ENCODE peak calls at places on chromosome 7, in six cellular contexts. One of them, this sample, is unnamed. For H3K4me1, the result is how much of the 10 kb centered on the place peaks cover.

GRCh38 chr7:140059288-140060242 is 3.2 kb downstream of the PARP12 start:
- DNase-seq in keratinocyte: peak
- DNase-seq in iPS DF 6.9: no peak
- DNase-seq in uterus: peak
- DNase-seq in left lung: peak
- DNase-seq in astrocyte: peak
- DNase-seq in this sample: peak

GRCh38 chr7:100585511-100586265 is at the start of gene LRCH4:
- DNase-seq in keratinocyte: no peak
- DNase-seq in uterus: no peak
- DNase-seq in astrocyte: no peak
- DNase-seq in iPS DF 6.9: no peak
- DNase-seq in left lung: peak
- DNase-seq in this sample: peak

GRCh38 chr7:27193335-27194001 is 6.4 kb downstream of the HOXA13 start:
- DNase-seq in keratinocyte: no peak
- DNase-seq in uterus: no peak
- DNase-seq in left lung: no peak
- DNase-seq in astrocyte: no peak
- DNase-seq in iPS DF 6.9: no peak
- DNase-seq in this sample: no peak

GRCh38 chr7:108079291-108080057 is 50.7 kb downstream of the LAMB4 start:
- DNase-seq in left lung: no peak
- DNase-seq in iPS DF 6.9: no peak
- DNase-seq in astrocyte: peak
- DNase-seq in uterus: no peak
- DNase-seq in keratinocyte: no peak
- DNase-seq in this sample: peak

GRCh38 chr7:134789967-134790685 is 10.7 kb downstream of the CALD1 start:
- DNase-seq in keratinocyte: no peak
- DNase-seq in uterus: peak
- DNase-seq in left lung: no peak
- DNase-seq in astrocyte: peak
- DNase-seq in iPS DF 6.9: no peak
- DNase-seq in this sample: peak

GRCh38 chr7:154568346-154568745 is 434.6 kb downstream of the PAXIP1 start:
- DNase-seq in iPS DF 6.9: no peak
- DNase-seq in left lung: no peak
- DNase-seq in astrocyte: peak
- DNase-seq in keratinocyte: no peak
- DNase-seq in uterus: no peak
- DNase-seq in this sample: no peak

GRCh38 chr7:88522771-88523316 is 216.2 kb upstream of the STEAP4 start:
- DNase-seq in iPS DF 6.9: no peak
- DNase-seq in uterus: no peak
- DNase-seq in keratinocyte: no peak
- DNase-seq in left lung: no peak
- DNase-seq in astrocyte: no peak
- DNase-seq in this sample: no peak

GRCh38 chr7:12199363-12199762 is 11.7 kb upstream of the TMEM106B start:
- DNase-seq in keratinocyte: no peak
- DNase-seq in astrocyte: peak
- DNase-seq in iPS DF 6.9: no peak
- DNase-seq in left lung: no peak
- DNase-seq in uterus: no peak
- DNase-seq in this sample: peak

GRCh38 chr7:23276381-23276780 is 22.8 kb upstream of the MALSU1 start:
- DNase-seq in astrocyte: no peak
- DNase-seq in iPS DF 6.9: no peak
- DNase-seq in left lung: no peak
- DNase-seq in keratinocyte: no peak
- DNase-seq in uterus: no peak
- DNase-seq in this sample: no peak

GRCh38 chr7:45401155-45401554 is 173.0 kb upstream of the ADCY1 start:
- DNase-seq in left lung: no peak
- DNase-seq in astrocyte: no peak
- DNase-seq in keratinocyte: no peak
- DNase-seq in uterus: no peak
- DNase-seq in iPS DF 6.9: no peak
- DNase-seq in this sample: no peak
- H3K4me1 ChIP-seq in left lung: under half
- H3K4me1 ChIP-seq in astrocyte: under half
- H3K4me1 ChIP-seq in keratinocyte: under half
- H3K4me1 ChIP-seq in uterus: under half
- H3K4me1 ChIP-seq in iPS DF 6.9: under half
- H3K4me1 ChIP-seq in this sample: under half

GRCh38 chr7:153567426-153567825 is 484.8 kb upstream of the DPP6 start:
- DNase-seq in left lung: peak
- DNase-seq in iPS DF 6.9: no peak
- DNase-seq in astrocyte: no peak
- DNase-seq in keratinocyte: peak
- DNase-seq in uterus: peak
- DNase-seq in this sample: peak
- H3K27ac ChIP-seq in left lung: no peak
- H3K27ac ChIP-seq in iPS DF 6.9: no peak
- H3K27ac ChIP-seq in astrocyte: no peak
- H3K27ac ChIP-seq in keratinocyte: no peak
- H3K27ac ChIP-seq in uterus: peak
- H3K27ac ChIP-seq in this sample: no peak

GRCh38 chr7:74029094-74029785 is 1.3 kb downstream of the ELN start:
- DNase-seq in left lung: no peak
- DNase-seq in iPS DF 6.9: no peak
- DNase-seq in uterus: peak
- DNase-seq in astrocyte: no peak
- DNase-seq in keratinocyte: no peak
- DNase-seq in this sample: no peak

GRCh38 chr7:74030861-74031260 is 2.9 kb downstream of the ELN start:
- DNase-seq in astrocyte: no peak
- DNase-seq in left lung: no peak
- DNase-seq in keratinocyte: no peak
- DNase-seq in iPS DF 6.9: no peak
- DNase-seq in uterus: no peak
- DNase-seq in this sample: no peak

GRCh38 chr7:74031403-74032190 is 3.6 kb downstream of the ELN start:
- DNase-seq in keratinocyte: no peak
- DNase-seq in left lung: no peak
- DNase-seq in uterus: no peak
- DNase-seq in iPS DF 6.9: no peak
- DNase-seq in astrocyte: no peak
- DNase-seq in this sample: no peak

GRCh38 chr7:74028321-74028812 is 394 bp downstream of the ELN start:
- DNase-seq in keratinocyte: no peak
- DNase-seq in uterus: no peak
- DNase-seq in astrocyte: no peak
- DNase-seq in iPS DF 6.9: no peak
- DNase-seq in left lung: no peak
- DNase-seq in this sample: no peak

GRCh38 chr7:74029991-74030415 is 2.0 kb downstream of the ELN start:
- DNase-seq in astrocyte: no peak
- DNase-seq in iPS DF 6.9: no peak
- DNase-seq in uterus: peak
- DNase-seq in left lung: no peak
- DNase-seq in keratinocyte: no peak
- DNase-seq in this sample: no peak
- H3K4me1 ChIP-seq in astrocyte: under half
- H3K4me1 ChIP-seq in iPS DF 6.9: under half
- H3K4me1 ChIP-seq in uterus: under half
- H3K4me1 ChIP-seq in left lung: under half
- H3K4me1 ChIP-seq in keratinocyte: under half
- H3K4me1 ChIP-seq in this sample: under half

GRCh38 chr7:922334-923107 is 32.0 kb downstream of the ADAP1 start:
- DNase-seq in uterus: peak
- DNase-seq in iPS DF 6.9: no peak
- DNase-seq in left lung: peak
- DNase-seq in astrocyte: no peak
- DNase-seq in keratinocyte: no peak
- DNase-seq in this sample: no peak
- H3K27ac ChIP-seq in uterus: no peak
- H3K27ac ChIP-seq in iPS DF 6.9: no peak
- H3K27ac ChIP-seq in left lung: peak
- H3K27ac ChIP-seq in astrocyte: no peak
- H3K27ac ChIP-seq in keratinocyte: no peak
- H3K27ac ChIP-seq in this sample: peak

GRCh38 chr7:137682596-137682995 is 164.2 kb downstream of the DGKI start:
- DNase-seq in left lung: no peak
- DNase-seq in iPS DF 6.9: no peak
- DNase-seq in astrocyte: peak
- DNase-seq in keratinocyte: no peak
- DNase-seq in uterus: no peak
- DNase-seq in this sample: no peak
- H3K4me1 ChIP-seq in left lung: under half
- H3K4me1 ChIP-seq in iPS DF 6.9: under half
- H3K4me1 ChIP-seq in astrocyte: under half
- H3K4me1 ChIP-seq in keratinocyte: under half
- H3K4me1 ChIP-seq in uterus: under half
- H3K4me1 ChIP-seq in this sample: under half

GRCh38 chr7:24718431-24718831 is 38.8 kb downstream of the GSDME start:
- DNase-seq in left lung: no peak
- DNase-seq in uterus: no peak
- DNase-seq in astrocyte: no peak
- DNase-seq in keratinocyte: no peak
- DNase-seq in iPS DF 6.9: no peak
- DNase-seq in this sample: no peak

GRCh38 chr7:24717247-24717622 is 40.0 kb downstream of the GSDME start:
- DNase-seq in uterus: no peak
- DNase-seq in iPS DF 6.9: no peak
- DNase-seq in left lung: no peak
- DNase-seq in astrocyte: no peak
- DNase-seq in keratinocyte: no peak
- DNase-seq in this sample: no peak

GRCh38 chr7:24718977-24719491 is 38.2 kb downstream of the GSDME start:
- DNase-seq in astrocyte: no peak
- DNase-seq in uterus: no peak
- DNase-seq in keratinocyte: no peak
- DNase-seq in iPS DF 6.9: no peak
- DNase-seq in left lung: no peak
- DNase-seq in this sample: no peak

GRCh38 chr7:24716480-24717246 is 40.6 kb downstream of the GSDME start:
- DNase-seq in iPS DF 6.9: no peak
- DNase-seq in keratinocyte: no peak
- DNase-seq in left lung: no peak
- DNase-seq in astrocyte: no peak
- DNase-seq in uterus: no peak
- DNase-seq in this sample: no peak

GRCh38 chr7:24717694-24718320 is 39.5 kb downstream of the GSDME start:
- DNase-seq in keratinocyte: no peak
- DNase-seq in iPS DF 6.9: no peak
- DNase-seq in left lung: no peak
- DNase-seq in uterus: no peak
- DNase-seq in astrocyte: no peak
- DNase-seq in this sample: no peak
- H3K27ac ChIP-seq in keratinocyte: no peak
- H3K27ac ChIP-seq in iPS DF 6.9: no peak
- H3K27ac ChIP-seq in left lung: no peak
- H3K27ac ChIP-seq in uterus: no peak
- H3K27ac ChIP-seq in astrocyte: no peak
- H3K27ac ChIP-seq in this sample: no peak

GRCh38 chr7:36276428-36277246 is 113.0 kb upstream of the ANLN start:
- DNase-seq in iPS DF 6.9: no peak
- DNase-seq in uterus: no peak
- DNase-seq in left lung: no peak
- DNase-seq in keratinocyte: no peak
- DNase-seq in astrocyte: no peak
- DNase-seq in this sample: no peak

GRCh38 chr7:36275735-36276284 is 113.9 kb upstream of the ANLN start:
- DNase-seq in keratinocyte: no peak
- DNase-seq in astrocyte: no peak
- DNase-seq in uterus: no peak
- DNase-seq in left lung: no peak
- DNase-seq in iPS DF 6.9: no peak
- DNase-seq in this sample: peak

GRCh38 chr7:36272567-36273269 is 116.9 kb upstream of the ANLN start:
- DNase-seq in left lung: no peak
- DNase-seq in iPS DF 6.9: no peak
- DNase-seq in uterus: no peak
- DNase-seq in keratinocyte: no peak
- DNase-seq in astrocyte: no peak
- DNase-seq in this sample: no peak

GRCh38 chr7:36272211-36272566 is 117.5 kb upstream of the ANLN start:
- DNase-seq in uterus: no peak
- DNase-seq in iPS DF 6.9: no peak
- DNase-seq in left lung: no peak
- DNase-seq in astrocyte: no peak
- DNase-seq in keratinocyte: no peak
- DNase-seq in this sample: no peak

GRCh38 chr7:36273836-36274235 is 115.8 kb upstream of the ANLN start:
- DNase-seq in astrocyte: no peak
- DNase-seq in keratinocyte: no peak
- DNase-seq in iPS DF 6.9: no peak
- DNase-seq in uterus: no peak
- DNase-seq in left lung: no peak
- DNase-seq in this sample: no peak
- H3K4me1 ChIP-seq in astrocyte: under half
- H3K4me1 ChIP-seq in keratinocyte: under half
- H3K4me1 ChIP-seq in iPS DF 6.9: under half
- H3K4me1 ChIP-seq in uterus: under half
- H3K4me1 ChIP-seq in left lung: under half
- H3K4me1 ChIP-seq in this sample: under half

DNA sequence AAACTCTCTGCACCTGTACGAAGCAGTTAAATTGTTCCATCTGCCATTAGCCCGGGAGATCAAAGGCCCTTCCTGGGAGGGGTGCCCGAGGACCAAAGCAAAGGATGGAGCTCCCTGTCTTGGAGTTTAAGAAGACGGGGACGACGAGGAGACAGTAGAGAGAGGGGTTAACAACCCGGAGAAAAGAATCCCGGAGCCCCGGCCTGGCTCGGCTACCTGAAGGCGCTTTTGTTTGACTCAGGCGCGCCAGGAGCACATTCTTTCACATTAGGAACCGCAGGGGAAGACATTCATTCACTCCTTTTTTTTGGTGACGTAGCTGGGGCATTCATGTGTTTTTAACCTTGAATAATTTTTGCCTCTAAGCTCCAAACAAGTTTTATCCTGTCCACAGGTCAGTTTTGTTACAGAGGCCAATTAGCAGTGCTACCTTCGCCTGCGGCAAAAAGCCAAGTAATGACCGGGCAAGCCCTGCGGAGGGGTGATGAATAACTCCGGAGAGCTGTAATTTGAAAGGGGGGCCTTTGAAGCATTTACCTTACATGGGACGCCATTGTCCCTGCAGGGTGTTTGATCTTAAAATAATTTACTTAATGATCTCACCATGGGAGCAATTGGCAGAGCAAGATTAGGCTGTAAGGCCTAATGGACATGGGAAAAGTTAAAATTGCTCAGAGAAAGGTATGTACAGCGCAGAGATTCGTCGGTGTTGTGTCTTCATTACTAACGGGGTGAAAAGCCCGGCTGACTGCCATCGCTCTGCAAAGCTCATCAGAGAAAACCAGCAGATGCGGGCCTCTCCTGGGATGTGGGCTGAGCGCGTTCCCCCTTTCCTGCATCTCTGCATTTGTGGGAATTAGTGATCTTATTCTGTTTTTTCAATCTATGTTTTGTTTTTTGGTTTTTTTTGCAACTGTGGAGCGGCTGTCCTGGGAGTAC is 257.9 kb upstream of the SP4 start:
- DNase-seq in astrocyte: no peak
- DNase-seq in iPS DF 6.9: peak
- DNase-seq in left lung: no peak
- DNase-seq in keratinocyte: no peak
- DNase-seq in uterus: no peak
- DNase-seq in this sample: no peak
- H3K27ac ChIP-seq in astrocyte: no peak
- H3K27ac ChIP-seq in iPS DF 6.9: no peak
- H3K27ac ChIP-seq in left lung: no peak
- H3K27ac ChIP-seq in keratinocyte: no peak
- H3K27ac ChIP-seq in uterus: no peak
- H3K27ac ChIP-seq in this sample: no peak

GRCh38 chr7:30304177-30304884 is 19.9 kb downstream of the ZNRF2 start:
- DNase-seq in iPS DF 6.9: no peak
- DNase-seq in left lung: no peak
- DNase-seq in astrocyte: no peak
- DNase-seq in uterus: no peak
- DNase-seq in keratinocyte: no peak
- DNase-seq in this sample: no peak
- H3K4me1 ChIP-seq in iPS DF 6.9: under half
- H3K4me1 ChIP-seq in left lung: under half
- H3K4me1 ChIP-seq in astrocyte: under half
- H3K4me1 ChIP-seq in uterus: under half
- H3K4me1 ChIP-seq in keratinocyte: under half
- H3K4me1 ChIP-seq in this sample: under half

This sample was measured in small intestine.